ENCODE peak calls at places on chromosomes 5 and 9, in five cellular contexts. Z is GM23248, F is mammary epithelial cell, N is ovary, W is A549. T is an unnamed sample.

GRCh38 chr9:12774861-12775367 is at the start of gene LURAP1L:
- DNase-seq in Z (peak; percentile 83), F (peak; percentile 88), N (peak; percentile 26), W (peak; percentile 86), T (peak; percentile 65)

GRCh38 chr9:93669958-93670207 is 93.5 kb downstream of the PHF2 start:
- DNase-seq in Z (peak; percentile 47), F (no peak), N (peak; percentile 6), W (no peak), T (no peak)

GRCh38 chr5:148910686-148911361 is 84.4 kb downstream of the ADRB2 start:
- DNase-seq in Z (peak; percentile 54), F (peak; percentile 91), N (no peak), W (peak; percentile 44), T (no peak)

GRCh38 chr9:79902937-79903600 is 331.3 kb downstream of the TLE4 start:
- DNase-seq in Z (no peak), F (no peak), N (no peak), W (no peak), T (no peak)

GRCh38 chr5:163163858-163164257 is 273.5 kb upstream of the CCNG1 start:
- DNase-seq in Z (no peak), F (peak; percentile 1), N (no peak), W (no peak), T (no peak)

GRCh38 chr5:140261403-140262171 is 41.3 kb downstream of the PFDN1 start:
- DNase-seq in Z (peak; percentile 94), F (peak; percentile 80), N (peak; percentile 71), W (peak; percentile 83), T (peak; percentile 48)

GRCh38 chr9:97525451-97525850 is 24.0 kb downstream of the TMOD1 start:
- DNase-seq in Z (peak; percentile 55), F (peak; percentile 86), N (no peak), W (no peak), T (no peak)

GRCh38 chr5:112210430-112211005 is 208.6 kb downstream of the EPB41L4A start:
- DNase-seq in Z (peak; percentile 59), F (no peak), N (no peak), W (peak; percentile 66), T (peak; percentile 60)

DNA sequence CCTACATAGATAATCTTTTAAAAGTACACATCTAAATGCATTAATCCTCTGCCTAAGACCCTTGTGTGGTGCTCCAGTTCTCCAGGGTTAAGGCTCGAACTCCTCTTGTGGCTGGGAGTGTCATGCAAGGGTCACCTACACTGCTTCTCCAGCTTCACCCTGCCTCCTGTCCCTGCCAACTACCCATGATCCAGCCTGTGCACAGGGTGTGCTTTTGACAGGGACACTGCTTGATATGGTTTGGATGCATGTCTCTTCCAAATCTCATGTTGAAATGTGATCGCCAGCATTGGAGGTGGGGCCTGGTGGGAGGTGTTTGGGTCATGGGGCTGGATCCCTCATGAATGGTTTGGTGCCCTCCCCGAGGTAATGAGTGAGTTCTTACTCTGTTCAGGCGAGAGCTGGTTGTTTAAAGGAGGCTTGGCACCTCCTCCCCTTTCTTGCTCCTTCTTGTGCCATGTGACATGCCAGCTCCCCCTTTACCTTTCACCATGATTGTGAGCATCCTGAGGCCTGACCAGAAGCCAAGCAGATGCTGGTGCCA is 48.5 kb downstream of the SLC22A5 start:
- DNase-seq in Z (no peak), F (no peak), N (no peak), W (no peak), T (no peak)
- H3K4me1 ChIP-seq in Z (peaks cover 27% of the 10 kb centered on the region), F (peaks cover 46% of the 10 kb centered on the region), N (peaks cover 20% of the 10 kb centered on the region), W (peaks cover 37% of the 10 kb centered on the region), T (peaks cover 6% of the 10 kb centered on the region)

DNA sequence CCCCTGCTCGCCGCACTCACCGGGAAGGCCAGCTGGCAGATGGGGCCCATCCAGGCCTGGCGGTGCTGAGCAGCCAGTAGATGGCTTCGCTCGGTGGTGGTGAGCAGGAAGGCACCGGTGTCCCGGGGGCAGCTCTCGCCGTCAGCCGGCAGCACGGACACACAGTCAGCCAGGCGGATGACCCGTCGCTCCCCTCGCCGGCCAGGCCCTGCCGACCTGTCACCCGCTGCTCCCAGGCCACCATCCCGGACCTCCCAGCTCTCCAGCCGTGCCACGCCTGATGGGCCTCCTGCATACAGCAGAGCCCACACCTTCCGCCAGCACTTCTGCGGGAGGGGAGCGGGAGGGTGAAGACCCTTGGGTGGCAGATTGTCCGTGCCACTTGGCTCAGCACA is 1.4 kb downstream of the DOK3 start:
- DNase-seq in Z (no peak), F (no peak), N (no peak), W (no peak), T (no peak)
- H3K4me1 ChIP-seq in Z (no peaks in the 10 kb centered on the region), F (peaks cover 3% of the 10 kb centered on the region), N (no peaks in the 10 kb centered on the region), W (no peaks in the 10 kb centered on the region), T (no peaks in the 10 kb centered on the region)

GRCh38 chr5:78501411-78502338 is 141.3 kb downstream of the SCAMP1 start:
- DNase-seq in Z (peak; percentile 64), F (peak; percentile 39), N (no peak), W (no peak), T (no peak)
- H3K4me1 ChIP-seq in Z (peaks cover 75% of the 10 kb centered on the region), F (peaks cover 56% of the 10 kb centered on the region), N (peaks cover 23% of the 10 kb centered on the region), W (peaks cover 29% of the 10 kb centered on the region), T (peaks cover 91% of the 10 kb centered on the region)

DNA sequence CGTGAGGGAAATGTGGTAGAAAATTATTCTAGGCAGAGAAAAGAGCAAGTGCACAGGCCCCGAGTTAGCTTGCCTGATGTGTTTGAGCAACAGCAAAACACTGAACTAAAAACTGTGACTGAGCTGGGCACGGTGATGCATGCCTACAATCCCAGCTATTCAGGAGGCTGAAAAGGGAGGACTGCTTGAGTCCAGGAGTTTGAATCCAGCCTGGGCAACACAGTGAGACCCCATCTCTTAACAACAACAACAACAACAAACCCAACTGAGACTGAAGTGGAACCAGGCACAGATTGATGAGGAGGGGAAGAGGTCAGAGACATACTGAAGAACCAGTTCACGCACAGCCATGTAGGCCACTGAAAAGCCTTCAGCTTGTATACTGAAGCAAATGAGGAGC is 42.5 kb downstream of the SCAI start:
- DNase-seq in Z (no peak), F (no peak), N (no peak), W (no peak), T (no peak)
- H3K4me1 ChIP-seq in Z (peaks cover 14% of the 10 kb centered on the region), F (no peaks in the 10 kb centered on the region), N (peaks cover 4% of the 10 kb centered on the region), W (no peaks in the 10 kb centered on the region), T (peaks cover 8% of the 10 kb centered on the region)

DNA sequence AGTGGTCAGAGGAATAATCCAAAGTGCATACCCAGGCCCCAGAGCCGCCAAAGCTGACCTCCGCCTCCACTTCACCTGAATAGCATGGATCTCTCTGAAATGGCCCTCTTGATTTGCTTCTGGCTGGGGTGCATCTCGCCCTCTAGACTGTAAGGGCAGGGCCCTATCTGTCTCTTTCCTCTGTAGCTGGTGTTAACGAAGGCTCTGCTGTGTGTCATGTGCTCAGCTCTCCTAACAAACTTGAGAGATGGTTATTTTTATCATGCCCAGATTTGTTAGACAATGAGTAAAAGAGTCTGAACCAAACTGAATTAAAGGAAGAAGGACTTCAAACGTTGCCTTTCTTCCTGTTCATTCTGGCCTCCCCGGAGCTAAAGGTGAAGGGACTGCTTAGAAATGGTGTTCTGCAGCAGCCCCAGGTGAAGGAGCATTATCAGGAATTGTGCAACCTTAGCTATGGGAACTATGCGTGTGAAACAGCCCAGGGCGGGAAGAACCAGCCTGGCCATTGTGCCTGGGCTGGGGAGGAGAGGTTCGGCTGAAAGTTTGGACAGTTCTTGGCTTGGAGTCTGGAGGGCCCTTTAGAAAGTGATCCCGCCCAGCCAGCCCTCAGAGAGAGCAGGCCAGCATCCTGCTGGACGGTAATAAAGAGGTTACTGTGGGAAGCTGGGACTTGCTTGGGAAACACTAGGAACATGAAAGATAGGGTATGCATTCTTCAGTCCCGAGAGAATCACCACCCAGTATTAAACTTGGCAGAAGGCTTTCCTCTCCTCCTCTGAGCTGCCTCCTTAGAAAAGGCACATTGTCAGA is 73.5 kb downstream of the WWC1 start:
- DNase-seq in Z (peak; percentile 51), F (peak; percentile 60), N (no peak), W (no peak), T (peak; percentile 66)
- H3K4me1 ChIP-seq in Z (peaks cover 28% of the 10 kb centered on the region), F (peaks cover 43% of the 10 kb centered on the region), N (no peaks in the 10 kb centered on the region), W (peaks cover 77% of the 10 kb centered on the region), T (peaks cover 3% of the 10 kb centered on the region)